ENCODE peak calls at places on chromosome 12, in four cellular contexts. One of them, this sample, is unnamed.

GRCh38 chr12:99911076-99911475 is 73.7 kb downstream of the ANKS1B start:
- DNase-seq in tibial nerve: no peak
- DNase-seq in HCEC 1CT: peak
- DNase-seq in HEK293T: no peak
- DNase-seq in this sample: peak

GRCh38 chr12:106841471-106842302 is 67.2 kb downstream of the RIC8B start:
- DNase-seq in HEK293T: peak
- DNase-seq in HCEC 1CT: peak
- DNase-seq in tibial nerve: no peak
- DNase-seq in this sample: peak

GRCh38 chr12:9070351-9070750 is 45.4 kb downstream of the A2M start:
- DNase-seq in HCEC 1CT: no peak
- DNase-seq in HEK293T: no peak
- DNase-seq in tibial nerve: no peak
- DNase-seq in this sample: no peak

GRCh38 chr12:85781751-85782150 is 54.5 kb downstream of the RASSF9 start:
- DNase-seq in HEK293T: no peak
- DNase-seq in tibial nerve: no peak
- DNase-seq in HCEC 1CT: no peak
- DNase-seq in this sample: no peak

GRCh38 chr12:82174936-82175335 is 183.3 kb downstream of the CCDC59 start:
- DNase-seq in HCEC 1CT: no peak
- DNase-seq in HEK293T: peak
- DNase-seq in tibial nerve: no peak
- DNase-seq in this sample: no peak

GRCh38 chr12:124514145-124514995 is 53.0 kb downstream of the NCOR2 start:
- DNase-seq in HCEC 1CT: no peak
- DNase-seq in HEK293T: no peak
- DNase-seq in tibial nerve: no peak
- DNase-seq in this sample: no peak

GRCh38 chr12:8052679-8053078 is 13.5 kb downstream of the C3AR1 start:
- DNase-seq in tibial nerve: no peak
- DNase-seq in HEK293T: no peak
- DNase-seq in HCEC 1CT: no peak
- DNase-seq in this sample: no peak

GRCh38 chr12:53069621-53070410 is 9.4 kb downstream of the SPRYD3 start:
- DNase-seq in tibial nerve: no peak
- DNase-seq in HCEC 1CT: no peak
- DNase-seq in HEK293T: no peak
- DNase-seq in this sample: no peak

GRCh38 chr12:8563383-8563782 is 22.7 kb upstream of the CLEC4E start:
- DNase-seq in HEK293T: no peak
- DNase-seq in HCEC 1CT: no peak
- DNase-seq in tibial nerve: no peak
- DNase-seq in this sample: no peak

GRCh38 chr12:16349132-16349463 is 1.7 kb downstream of the MGST1 start:
- DNase-seq in HCEC 1CT: peak
- DNase-seq in HEK293T: no peak
- DNase-seq in tibial nerve: peak
- DNase-seq in this sample: no peak

GRCh38 chr12:68324531-68324930 is 7.6 kb downstream of the MDM1 start:
- DNase-seq in HEK293T: no peak
- DNase-seq in HCEC 1CT: no peak
- DNase-seq in tibial nerve: no peak
- DNase-seq in this sample: no peak

GRCh38 chr12:11684393-11684792 is 34.9 kb downstream of the ETV6 start:
- DNase-seq in tibial nerve: no peak
- DNase-seq in HEK293T: no peak
- DNase-seq in HCEC 1CT: no peak
- DNase-seq in this sample: no peak

GRCh38 chr12:106066726-106067325 is 71.9 kb downstream of the NUAK1 start:
- DNase-seq in HEK293T: no peak
- DNase-seq in tibial nerve: no peak
- DNase-seq in HCEC 1CT: no peak
- DNase-seq in this sample: no peak

GRCh38 chr12:103915306-103915705 is 14.9 kb upstream of the HSP90B1 start:
- DNase-seq in HCEC 1CT: peak
- DNase-seq in HEK293T: no peak
- DNase-seq in tibial nerve: no peak
- DNase-seq in this sample: no peak

GRCh38 chr12:19641235-19642080 is 202.2 kb downstream of the AEBP2 start:
- DNase-seq in HCEC 1CT: no peak
- DNase-seq in HEK293T: no peak
- DNase-seq in tibial nerve: no peak
- DNase-seq in this sample: no peak

GRCh38 chr12:263574-263973 is 938 bp upstream of the SLC6A13 start:
- DNase-seq in HCEC 1CT: peak
- DNase-seq in tibial nerve: no peak
- DNase-seq in HEK293T: no peak
- DNase-seq in this sample: no peak

GRCh38 chr12:108337235-108338223 is 1.6 kb downstream of the CMKLR1 start:
- DNase-seq in tibial nerve: no peak
- DNase-seq in HEK293T: peak
- DNase-seq in HCEC 1CT: peak
- DNase-seq in this sample: no peak

GRCh38 chr12:108649126-108649525 is 15.4 kb upstream of the SELPLG start:
- DNase-seq in HCEC 1CT: peak
- DNase-seq in tibial nerve: no peak
- DNase-seq in HEK293T: no peak
- DNase-seq in this sample: no peak

GRCh38 chr12:117863004-117863709 is 105.6 kb downstream of the KSR2 start:
- DNase-seq in HEK293T: no peak
- DNase-seq in tibial nerve: no peak
- DNase-seq in HCEC 1CT: peak
- DNase-seq in this sample: no peak

GRCh38 chr12:129069886-129070285 is 216.6 kb downstream of the GLT1D1 start:
- DNase-seq in tibial nerve: no peak
- DNase-seq in HCEC 1CT: no peak
- DNase-seq in HEK293T: no peak
- DNase-seq in this sample: no peak

This sample was measured in SW 1271.